ENCODE peak calls at places on chromosomes 6 and 20, in seven cellular contexts. H is HCT116, C is HepG2, X is HL-60, Q is Panc1, A is GM12878, K is K562. D is an unnamed sample.

GRCh38 chr20:11850901-11851300 is 66.8 kb upstream of the BTBD3 start:
- DNase-seq in H (peak), C (no peak), X (no peak), Q (no peak), A (no peak), K (no peak), D (no peak)

GRCh38 chr6:52741872-52742271 is 21.4 kb downstream of the GSTA2 start:
- DNase-seq in H (no peak), C (no peak), X (no peak), Q (no peak), A (no peak), K (no peak), D (no peak)

GRCh38 chr20:21322083-21322710 is 19.1 kb downstream of the XRN2 start:
- DNase-seq in H (no peak), C (no peak), X (no peak), Q (no peak), A (no peak), K (no peak), D (no peak)

GRCh38 chr6:126112171-126112632 is 125.9 kb downstream of the TRMT11 start:
- DNase-seq in H (no peak), C (no peak), X (no peak), Q (peak), A (no peak), K (no peak), D (no peak)

GRCh38 chr20:16864069-16864468 is 115.9 kb downstream of the OTOR start:
- DNase-seq in H (no peak), C (no peak), X (peak), Q (no peak), A (peak), K (no peak), D (no peak)

GRCh38 chr6:136958168-136958567 is 36.1 kb downstream of the SLC35D3 start:
- DNase-seq in H (no peak), C (no peak), X (no peak), Q (no peak), A (no peak), K (no peak), D (peak)

GRCh38 chr6:43733471-43734293 is 36.3 kb upstream of the VEGFA start:
- DNase-seq in H (no peak), C (no peak), X (no peak), Q (no peak), A (peak), K (no peak), D (no peak)

GRCh38 chr20:41185013-41185757 is 47.8 kb downstream of the PLCG1 start:
- DNase-seq in H (no peak), C (no peak), X (no peak), Q (no peak), A (no peak), K (no peak), D (no peak)

GRCh38 chr6:122555561-122555960 is 54.6 kb upstream of the PKIB start:
- DNase-seq in H (no peak), C (no peak), X (no peak), Q (no peak), A (no peak), K (no peak), D (no peak)

GRCh38 chr6:36118550-36119107 is 11.7 kb upstream of the MAPK13 start:
- DNase-seq in H (no peak), C (peak), X (no peak), Q (no peak), A (no peak), K (peak), D (no peak)

GRCh38 chr6:126396131-126396530 is 56.2 kb downstream of the CENPW start:
- DNase-seq in H (no peak), C (no peak), X (no peak), Q (no peak), A (no peak), K (no peak), D (no peak)

GRCh38 chr20:5844063-5844681 is 94.0 kb downstream of the SHLD1 start:
- DNase-seq in H (peak), C (peak), X (no peak), Q (peak), A (peak), K (no peak), D (no peak)

GRCh38 chr6:52261229-52261628 is 16.9 kb upstream of the IL17F start:
- DNase-seq in H (no peak), C (no peak), X (no peak), Q (no peak), A (no peak), K (no peak), D (no peak)

GRCh38 chr6:81820979-81821378 is 68.5 kb upstream of the TENT5A start:
- DNase-seq in H (no peak), C (no peak), X (no peak), Q (no peak), A (peak), K (no peak), D (no peak)

GRCh38 chr6:148335582-148335981 is 7.1 kb upstream of the SASH1 start:
- DNase-seq in H (no peak), C (no peak), X (no peak), Q (no peak), A (no peak), K (no peak), D (no peak)

GRCh38 chr20:16803965-16804792 is 56.0 kb downstream of the OTOR start:
- DNase-seq in H (peak), C (peak), X (peak), Q (no peak), A (no peak), K (peak), D (peak)

GRCh38 chr6:169380493-169380892 is 126.8 kb upstream of the THBS2 start:
- DNase-seq in H (no peak), C (no peak), X (no peak), Q (no peak), A (no peak), K (no peak), D (no peak)

GRCh38 chr6:121794630-121795029 is 359.2 kb downstream of the GJA1 start:
- DNase-seq in H (peak), C (no peak), X (no peak), Q (peak), A (no peak), K (no peak), D (no peak)

GRCh38 chr6:118468682-118469465 is 79.2 kb upstream of the PLN start:
- DNase-seq in H (no peak), C (peak), X (no peak), Q (peak), A (no peak), K (no peak), D (no peak)

GRCh38 chr6:145891565-145891964 is 72.6 kb downstream of the SHPRH start:
- DNase-seq in H (no peak), C (no peak), X (no peak), Q (no peak), A (no peak), K (no peak), D (no peak)

GRCh38 chr6:151635741-151636140 is 141.9 kb downstream of the CCDC170 start:
- DNase-seq in H (no peak), C (no peak), X (no peak), Q (no peak), A (no peak), K (no peak), D (no peak)

GRCh38 chr6:42610416-42610815 is 46.6 kb downstream of the UBR2 start:
- DNase-seq in H (no peak), C (no peak), X (no peak), Q (no peak), A (no peak), K (no peak), D (no peak)

GRCh38 chr20:24111858-24112257 is 123.3 kb upstream of the GGTLC1 start:
- DNase-seq in H (no peak), C (no peak), X (no peak), Q (no peak), A (no peak), K (no peak), D (no peak)

GRCh38 chr6:127515794-127516675 is 3.1 kb downstream of the MTCL3 start:
- DNase-seq in H (peak), C (no peak), X (no peak), Q (no peak), A (no peak), K (peak), D (peak)

GRCh38 chr6:34246563-34247391 is 2.0 kb downstream of the SMIM29 start:
- DNase-seq in H (no peak), C (peak), X (no peak), Q (no peak), A (no peak), K (peak), D (peak)

GRCh38 chr6:165827190-165827518 is 164.1 kb upstream of the PDE10A start:
- DNase-seq in H (no peak), C (no peak), X (no peak), Q (no peak), A (no peak), K (no peak), D (no peak)

GRCh38 chr6:54874349-54875048 is 27.9 kb downstream of the FAM83B start:
- DNase-seq in H (peak), C (no peak), X (no peak), Q (no peak), A (no peak), K (no peak), D (no peak)

GRCh38 chr6:4320860-4321259 is 185.5 kb upstream of the ECI2 start:
- DNase-seq in H (no peak), C (no peak), X (no peak), Q (peak), A (no peak), K (no peak), D (no peak)

GRCh38 chr20:35014537-35014936 is 58.9 kb downstream of the MYH7B start:
- DNase-seq in H (no peak), C (no peak), X (no peak), Q (no peak), A (no peak), K (no peak), D (no peak)

GRCh38 chr6:105553174-105553573 is 150.3 kb upstream of the PREP start:
- DNase-seq in H (no peak), C (no peak), X (no peak), Q (no peak), A (no peak), K (no peak), D (no peak)

GRCh38 chr6:108655840-108656650 is 95.3 kb downstream of the FOXO3 start:
- DNase-seq in H (no peak), C (peak), X (no peak), Q (no peak), A (no peak), K (no peak), D (no peak)
- TF ChIP-seq POLR2AphosphoS5 in H (no peak), C (no peak), X (no peak), Q (no peak), A (no peak), K (no peak), D (no peak)

GRCh38 chr6:157556671-157557430 is 175.9 kb downstream of the ZDHHC14 start:
- DNase-seq in H (no peak), C (no peak), X (no peak), Q (no peak), A (no peak), K (no peak), D (no peak)
- TF ChIP-seq REST in H (no peak), C (no peak), X (no peak), Q (no peak), A (no peak), K (no peak), D (no peak)

DNA sequence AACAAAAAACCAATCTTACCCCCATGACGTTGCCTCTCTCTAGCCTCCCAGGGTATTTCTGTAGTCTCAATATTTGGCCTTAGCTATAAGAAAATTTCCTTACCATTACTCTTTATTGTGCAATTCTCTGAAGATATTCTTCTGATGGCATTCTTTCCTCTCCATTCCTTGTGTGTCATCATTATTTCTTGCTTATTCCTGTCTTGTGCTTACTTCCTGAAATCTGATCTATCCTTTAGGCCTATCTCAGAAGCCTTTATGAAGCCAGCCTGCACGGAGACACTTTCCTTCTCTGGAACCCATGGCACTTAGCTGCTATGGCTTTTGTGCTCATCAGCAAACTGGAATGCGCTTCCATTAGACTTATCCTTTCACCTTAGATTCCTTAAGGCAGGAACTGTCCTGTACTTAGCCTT is 65.9 kb upstream of the DDR1 start:
- DNase-seq in H (no peak), C (no peak), X (no peak), Q (no peak), A (no peak), K (no peak), D (no peak)
- TF ChIP-seq POLR2AphosphoS5 in H (peak), C (no peak), X (no peak), Q (no peak), A (no peak), K (no peak), D (no peak)

DNA sequence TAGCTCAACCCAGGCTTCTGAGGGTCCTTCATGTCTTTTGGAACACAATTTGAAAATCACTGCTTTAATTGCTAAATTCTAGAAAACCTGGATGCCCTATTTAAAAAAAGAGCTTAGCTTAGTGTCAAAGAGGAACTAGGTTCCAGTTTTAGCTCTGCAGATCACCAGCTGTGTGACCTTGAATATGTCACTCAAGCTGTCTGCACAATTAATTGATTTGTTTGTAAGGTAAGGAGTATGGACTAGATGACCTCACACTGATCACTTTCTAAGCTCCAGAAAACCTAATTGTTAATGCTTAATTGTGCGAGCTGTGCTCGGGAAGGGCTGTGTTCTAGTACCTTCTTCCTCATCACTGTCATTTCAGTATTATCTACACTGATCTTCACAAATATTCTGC is 26.2 kb downstream of the UTRN start:
- DNase-seq in H (no peak), C (no peak), X (no peak), Q (no peak), A (no peak), K (no peak), D (no peak)
- TF ChIP-seq REST in H (no peak), C (no peak), X (no peak), Q (no peak), A (no peak), K (no peak), D (no peak)

DNA sequence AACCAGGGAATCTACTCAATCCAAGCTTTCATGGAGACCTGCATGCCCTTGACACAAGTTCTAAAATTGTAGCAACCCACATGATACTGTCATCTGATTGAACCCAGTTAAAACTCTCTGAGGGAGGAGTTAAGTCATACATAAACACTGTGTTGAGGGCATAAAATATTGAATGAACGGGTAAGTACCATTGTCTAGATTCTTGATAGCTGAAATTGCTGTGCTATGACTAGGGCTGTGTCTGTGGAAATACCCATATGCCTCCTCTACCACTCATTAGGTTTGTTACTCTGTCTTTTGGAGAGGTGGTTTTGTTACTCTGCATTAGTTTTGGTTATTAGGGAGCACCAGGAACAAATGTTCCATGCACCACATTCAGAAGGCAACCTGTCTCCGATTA is 7.6 kb downstream of the ENPP4 start:
- DNase-seq in H (no peak), C (no peak), X (no peak), Q (no peak), A (no peak), K (no peak), D (no peak)
- TF ChIP-seq POLR2AphosphoS5 in H (no peak), C (no peak), X (no peak), Q (no peak), A (no peak), K (no peak), D (no peak)

DNA sequence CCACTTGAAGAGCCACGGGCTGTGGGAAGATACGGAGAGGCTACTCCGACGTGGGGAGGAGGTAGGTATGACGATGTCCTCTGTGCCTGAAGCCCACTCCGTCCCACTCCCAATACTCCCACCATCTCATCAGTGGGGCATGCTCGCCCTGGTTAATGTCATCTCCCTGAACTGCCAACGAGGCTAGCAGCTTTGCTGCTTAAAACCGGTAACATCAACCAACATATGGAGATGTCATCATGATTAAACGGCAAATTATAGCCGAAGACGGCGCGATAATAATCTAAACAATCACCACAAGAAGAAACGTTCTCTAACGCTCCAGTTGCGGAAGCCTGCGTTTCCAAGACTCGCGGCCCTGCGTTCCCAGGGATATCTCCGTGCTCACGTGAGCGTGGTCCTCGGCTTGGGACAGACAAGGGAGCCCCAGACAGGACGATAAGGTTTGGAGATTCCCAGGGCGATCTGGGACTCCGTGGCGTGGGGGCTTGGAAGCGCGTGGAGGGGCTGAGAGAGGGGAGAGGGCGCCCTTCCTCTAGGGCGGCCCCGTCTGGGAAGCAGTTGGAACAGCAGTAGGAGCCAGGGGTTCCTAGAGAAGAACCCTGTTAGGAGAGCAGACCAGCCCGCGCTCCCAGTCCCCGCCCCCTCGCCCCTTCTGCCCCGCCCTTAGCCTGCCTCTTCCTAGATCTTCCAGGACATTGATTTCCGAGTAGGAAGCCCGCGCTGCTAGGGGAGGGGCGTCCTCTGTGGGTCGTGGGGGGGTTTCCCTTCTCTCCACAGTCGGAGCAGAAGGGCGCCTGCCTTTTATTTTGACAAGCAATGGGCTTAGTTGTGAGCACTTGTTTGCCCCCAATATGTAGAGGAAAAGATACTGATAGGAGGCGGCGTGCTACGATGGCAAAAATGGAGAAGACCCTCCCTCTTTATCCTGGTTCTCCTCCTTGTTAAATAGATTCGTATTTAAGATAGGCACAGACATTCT is 10.7 kb downstream of the NRN1 start:
- DNase-seq in H (no peak), C (peak), X (peak), Q (no peak), A (no peak), K (peak), D (peak)
- TF ChIP-seq REST in H (no peak), C (no peak), X (no peak), Q (no peak), A (no peak), K (no peak), D (no peak)

GRCh38 chr6:110537208-110538123 is 61.1 kb upstream of the SLC22A16 start:
- DNase-seq in H (peak), C (peak), X (no peak), Q (peak), A (no peak), K (no peak), D (no peak)
- TF ChIP-seq POLR2AphosphoS5 in H (peak), C (no peak), X (no peak), Q (no peak), A (no peak), K (no peak), D (no peak)

GRCh38 chr20:10201321-10201870 is 17.2 kb upstream of the SNAP25 start:
- DNase-seq in H (no peak), C (no peak), X (no peak), Q (no peak), A (no peak), K (no peak), D (no peak)

GRCh38 chr20:10200329-10200728 is 18.3 kb upstream of the SNAP25 start:
- DNase-seq in H (no peak), C (no peak), X (no peak), Q (no peak), A (no peak), K (no peak), D (no peak)
- TF ChIP-seq REST in H (no peak), C (no peak), X (no peak), Q (no peak), A (no peak), K (no peak), D (no peak)

DNA sequence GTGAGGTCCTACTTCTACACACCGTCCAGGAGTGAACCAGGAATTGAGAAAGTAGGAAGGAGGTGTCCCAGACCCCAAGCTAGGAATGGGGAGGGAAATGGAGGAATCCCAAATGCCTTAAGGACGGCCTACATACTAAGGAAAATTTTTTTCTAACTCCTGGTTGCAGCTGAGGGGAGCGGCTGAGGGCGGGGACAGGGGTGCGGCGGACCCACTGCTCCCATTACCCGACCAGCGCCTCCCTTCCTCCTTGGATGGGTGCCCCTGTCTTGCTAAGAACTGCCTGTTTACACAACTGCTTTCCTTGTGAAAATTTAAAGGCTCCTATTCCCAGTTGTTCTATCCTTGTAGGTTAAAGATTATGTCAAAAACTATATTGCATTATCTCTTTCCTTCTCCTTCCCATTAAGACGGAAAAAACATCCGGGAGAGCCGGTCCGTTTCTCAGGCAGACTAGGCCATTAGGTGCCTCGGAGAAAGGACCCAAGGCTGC is 699 bp upstream of the HSPA1B start:
- DNase-seq in H (no peak), C (no peak), X (no peak), Q (no peak), A (no peak), K (peak), D (peak)
- TF ChIP-seq POLR2AphosphoS5 in H (peak), C (no peak), X (no peak), Q (peak), A (peak), K (peak), D (no peak)

GRCh38 chr20:39310363-39311037 is 348.4 kb downstream of the DHX35 start:
- DNase-seq in H (no peak), C (no peak), X (no peak), Q (no peak), A (no peak), K (no peak), D (no peak)
- TF ChIP-seq REST in H (no peak), C (no peak), X (no peak), Q (no peak), A (no peak), K (no peak), D (no peak)

D was measured in GM23338.